ENCODE peak calls at places on chromosomes 12 and 14, in ten cellular contexts. K, Y, Q, P, G, X, H, W, O and L are unnamed samples.

GRCh38 chr14:53209370-53209769 is 56.2 kb upstream of the DDHD1 start:
- DNase-seq in K (no peak), H (no peak), Y (no peak), G (no peak), W (no peak), Q (peak), P (no peak), O (no peak), X (no peak), L (no peak)

GRCh38 chr12:62273724-62274380 is 13.6 kb downstream of the USP15 start:
- DNase-seq in Y (no peak), Q (no peak), K (no peak), H (no peak), O (no peak), P (no peak), W (no peak), X (no peak), G (no peak), L (no peak)

GRCh38 chr14:35682802-35683201 is 126.3 kb downstream of the RALGAPA1 start:
- DNase-seq in X (no peak), W (no peak), H (no peak), O (no peak), Q (no peak), P (no peak), Y (no peak), G (no peak), K (no peak), L (no peak)

GRCh38 chr12:93518725-93519124 is 51.4 kb downstream of the MRPL42 start:
- DNase-seq in H (no peak), Y (no peak), Q (peak), P (no peak), W (no peak), K (no peak), X (no peak), O (no peak), G (no peak), L (no peak)

GRCh38 chr12:121061831-121062230 is 22.8 kb upstream of the OASL start:
- DNase-seq in G (no peak), Y (no peak), P (no peak), X (no peak), O (no peak), Q (peak), H (no peak), K (peak), W (no peak), L (no peak)

GRCh38 chr14:93655078-93655750 is 133.1 kb downstream of the PRIMA1 start:
- DNase-seq in P (no peak), W (peak), O (no peak), G (peak), K (peak), H (peak), X (peak), Q (peak), Y (no peak), L (peak)

GRCh38 chr12:127655691-127656090 is 611.3 kb upstream of the TMEM132C start:
- DNase-seq in Y (no peak), W (no peak), K (no peak), G (no peak), H (no peak), P (no peak), Q (peak), X (no peak), O (no peak), L (peak)

GRCh38 chr14:69079188-69079742 is 73.7 kb downstream of the DCAF5 start:
- DNase-seq in O (no peak), P (no peak), K (peak), H (peak), Q (peak), W (no peak), Y (no peak), G (peak), X (peak), L (no peak)

GRCh38 chr14:30621354-30621953 is 665 bp upstream of the SCFD1 start:
- DNase-seq in X (peak), O (no peak), Q (no peak), P (no peak), Y (no peak), H (no peak), W (peak), K (peak), G (no peak), L (no peak)

GRCh38 chr12:112947761-112948160 is 9.5 kb downstream of the OAS3 start:
- DNase-seq in X (no peak), Q (no peak), G (no peak), P (no peak), O (no peak), Y (no peak), W (no peak), K (no peak), H (no peak), L (no peak)

GRCh38 chr14:99730876-99731351 is 46.8 kb downstream of the CYP46A1 start:
- DNase-seq in P (peak), W (no peak), K (no peak), Y (no peak), O (peak), Q (no peak), H (no peak), G (no peak), X (no peak), L (no peak)

GRCh38 chr12:12788131-12788530 is 2.7 kb downstream of the APOLD1 start:
- DNase-seq in G (no peak), P (no peak), H (no peak), Q (peak), O (no peak), X (no peak), W (no peak), Y (no peak), K (no peak), L (no peak)

GRCh38 chr12:98022961-98023360 is 492.4 kb upstream of the TMPO start:
- DNase-seq in P (no peak), O (no peak), Y (no peak), Q (no peak), H (no peak), G (no peak), W (no peak), X (no peak), K (no peak), L (no peak)

GRCh38 chr12:114457620-114458019 is 51.7 kb upstream of the TBX5 start:
- DNase-seq in G (no peak), K (no peak), Y (no peak), X (no peak), P (no peak), H (no peak), O (no peak), W (no peak), Q (no peak), L (no peak)

GRCh38 chr12:95721320-95721719 is 69.2 kb downstream of the NTN4 start:
- DNase-seq in P (no peak), O (no peak), H (no peak), X (no peak), Y (no peak), W (no peak), K (peak), Q (peak), G (no peak), L (no peak)

GRCh38 chr14:94027566-94028449 is 1.7 kb downstream of the OTUB2 start:
- DNase-seq in O (no peak), K (peak), G (no peak), P (no peak), H (no peak), X (no peak), Y (no peak), W (peak), Q (no peak), L (no peak)

GRCh38 chr14:60944206-60944605 is 36.7 kb downstream of the TRMT5 start:
- DNase-seq in Q (no peak), Y (no peak), W (no peak), P (no peak), G (no peak), K (no peak), O (no peak), H (no peak), X (no peak), L (no peak)